ENCODE peak calls at places on chromosomes 1 and 21, in eight cellular contexts. One of them, this sample, is unnamed.

GRCh38 chr21:40373760-40374159 is 473.2 kb downstream of the DSCAM start:
- DNase-seq in retinal pigment epithelial cell: no peak
- DNase-seq in tibial artery: no peak
- DNase-seq in fibroblast of lung: no peak
- DNase-seq in testis: no peak
- DNase-seq in breast epithelium: no peak
- DNase-seq in GM23248: no peak
- DNase-seq in HAP-1: no peak
- DNase-seq in this sample: no peak

GRCh38 chr1:243390315-243390875 is 134.6 kb downstream of the SDCCAG8 start:
- DNase-seq in retinal pigment epithelial cell: no peak
- DNase-seq in tibial artery: no peak
- DNase-seq in fibroblast of lung: no peak
- DNase-seq in testis: no peak
- DNase-seq in breast epithelium: no peak
- DNase-seq in GM23248: no peak
- DNase-seq in HAP-1: no peak
- DNase-seq in this sample: no peak

GRCh38 chr1:8212443-8212920 is 105.4 kb upstream of the SLC45A1 start:
- DNase-seq in retinal pigment epithelial cell: no peak
- DNase-seq in tibial artery: no peak
- DNase-seq in fibroblast of lung: no peak
- DNase-seq in testis: no peak
- DNase-seq in breast epithelium: no peak
- DNase-seq in GM23248: peak
- DNase-seq in HAP-1: no peak
- DNase-seq in this sample: no peak

GRCh38 chr21:44984428-44984791 is 44.6 kb downstream of the SLX9 start:
- DNase-seq in retinal pigment epithelial cell: no peak
- DNase-seq in tibial artery: peak
- DNase-seq in fibroblast of lung: no peak
- DNase-seq in testis: no peak
- DNase-seq in breast epithelium: no peak
- DNase-seq in GM23248: no peak
- DNase-seq in HAP-1: no peak
- DNase-seq in this sample: no peak

GRCh38 chr1:117928881-117929339 is 511 bp downstream of the GDAP2 start:
- DNase-seq in retinal pigment epithelial cell: peak
- DNase-seq in tibial artery: peak
- DNase-seq in fibroblast of lung: peak
- DNase-seq in testis: peak
- DNase-seq in breast epithelium: peak
- DNase-seq in GM23248: peak
- DNase-seq in HAP-1: peak
- DNase-seq in this sample: peak

GRCh38 chr1:47755368-47755990 is 241.7 kb downstream of the TRABD2B start:
- DNase-seq in retinal pigment epithelial cell: no peak
- DNase-seq in tibial artery: no peak
- DNase-seq in fibroblast of lung: no peak
- DNase-seq in testis: peak
- DNase-seq in breast epithelium: peak
- DNase-seq in GM23248: peak
- DNase-seq in HAP-1: no peak
- DNase-seq in this sample: no peak

GRCh38 chr1:205951746-205952145 is 8.5 kb upstream of the SLC26A9 start:
- DNase-seq in retinal pigment epithelial cell: no peak
- DNase-seq in tibial artery: no peak
- DNase-seq in fibroblast of lung: no peak
- DNase-seq in testis: no peak
- DNase-seq in breast epithelium: no peak
- DNase-seq in GM23248: no peak
- DNase-seq in HAP-1: no peak
- DNase-seq in this sample: no peak

GRCh38 chr1:112625696-112626095 is 6.1 kb downstream of the CAPZA1 start:
- DNase-seq in retinal pigment epithelial cell: no peak
- DNase-seq in tibial artery: no peak
- DNase-seq in fibroblast of lung: no peak
- DNase-seq in testis: peak
- DNase-seq in breast epithelium: no peak
- DNase-seq in GM23248: peak
- DNase-seq in HAP-1: no peak
- DNase-seq in this sample: no peak

GRCh38 chr1:66143661-66144060 is 351.0 kb downstream of the PDE4B start:
- DNase-seq in retinal pigment epithelial cell: no peak
- DNase-seq in tibial artery: no peak
- DNase-seq in fibroblast of lung: no peak
- DNase-seq in testis: no peak
- DNase-seq in breast epithelium: no peak
- DNase-seq in GM23248: no peak
- DNase-seq in HAP-1: no peak
- DNase-seq in this sample: no peak

GRCh38 chr1:44072204-44072603 is 40.9 kb upstream of the SLC6A9 start:
- DNase-seq in retinal pigment epithelial cell: peak
- DNase-seq in tibial artery: no peak
- DNase-seq in fibroblast of lung: peak
- DNase-seq in testis: no peak
- DNase-seq in breast epithelium: no peak
- DNase-seq in GM23248: peak
- DNase-seq in HAP-1: no peak
- DNase-seq in this sample: peak

GRCh38 chr1:72636636-72637035 is 354.3 kb upstream of the NEGR1 start:
- DNase-seq in retinal pigment epithelial cell: no peak
- DNase-seq in tibial artery: no peak
- DNase-seq in fibroblast of lung: peak
- DNase-seq in testis: no peak
- DNase-seq in breast epithelium: no peak
- DNase-seq in GM23248: no peak
- DNase-seq in HAP-1: no peak
- DNase-seq in this sample: no peak

GRCh38 chr1:19191811-19192210 is 18.3 kb downstream of the UBR4 start:
- DNase-seq in retinal pigment epithelial cell: no peak
- DNase-seq in tibial artery: no peak
- DNase-seq in fibroblast of lung: no peak
- DNase-seq in testis: no peak
- DNase-seq in breast epithelium: no peak
- DNase-seq in GM23248: no peak
- DNase-seq in HAP-1: no peak
- DNase-seq in this sample: no peak

GRCh38 chr1:53572061-53572801 is 113.0 kb downstream of the DMRTB1 start:
- DNase-seq in retinal pigment epithelial cell: peak
- DNase-seq in tibial artery: peak
- DNase-seq in fibroblast of lung: no peak
- DNase-seq in testis: no peak
- DNase-seq in breast epithelium: peak
- DNase-seq in GM23248: peak
- DNase-seq in HAP-1: no peak
- DNase-seq in this sample: no peak

GRCh38 chr1:39110325-39110851 is 84.2 kb downstream of the NDUFS5 start:
- DNase-seq in retinal pigment epithelial cell: peak
- DNase-seq in tibial artery: no peak
- DNase-seq in fibroblast of lung: peak
- DNase-seq in testis: no peak
- DNase-seq in breast epithelium: no peak
- DNase-seq in GM23248: peak
- DNase-seq in HAP-1: no peak
- DNase-seq in this sample: peak

GRCh38 chr1:55472115-55472514 is 257.0 kb upstream of the USP24 start:
- DNase-seq in retinal pigment epithelial cell: no peak
- DNase-seq in tibial artery: no peak
- DNase-seq in fibroblast of lung: no peak
- DNase-seq in testis: no peak
- DNase-seq in breast epithelium: no peak
- DNase-seq in GM23248: no peak
- DNase-seq in HAP-1: no peak
- DNase-seq in this sample: no peak

GRCh38 chr1:31765041-31765467 is 914 bp upstream of the ADGRB2 start:
- DNase-seq in retinal pigment epithelial cell: no peak
- DNase-seq in tibial artery: no peak
- DNase-seq in fibroblast of lung: no peak
- DNase-seq in testis: peak
- DNase-seq in breast epithelium: no peak
- DNase-seq in GM23248: peak
- DNase-seq in HAP-1: no peak
- DNase-seq in this sample: no peak

DNA sequence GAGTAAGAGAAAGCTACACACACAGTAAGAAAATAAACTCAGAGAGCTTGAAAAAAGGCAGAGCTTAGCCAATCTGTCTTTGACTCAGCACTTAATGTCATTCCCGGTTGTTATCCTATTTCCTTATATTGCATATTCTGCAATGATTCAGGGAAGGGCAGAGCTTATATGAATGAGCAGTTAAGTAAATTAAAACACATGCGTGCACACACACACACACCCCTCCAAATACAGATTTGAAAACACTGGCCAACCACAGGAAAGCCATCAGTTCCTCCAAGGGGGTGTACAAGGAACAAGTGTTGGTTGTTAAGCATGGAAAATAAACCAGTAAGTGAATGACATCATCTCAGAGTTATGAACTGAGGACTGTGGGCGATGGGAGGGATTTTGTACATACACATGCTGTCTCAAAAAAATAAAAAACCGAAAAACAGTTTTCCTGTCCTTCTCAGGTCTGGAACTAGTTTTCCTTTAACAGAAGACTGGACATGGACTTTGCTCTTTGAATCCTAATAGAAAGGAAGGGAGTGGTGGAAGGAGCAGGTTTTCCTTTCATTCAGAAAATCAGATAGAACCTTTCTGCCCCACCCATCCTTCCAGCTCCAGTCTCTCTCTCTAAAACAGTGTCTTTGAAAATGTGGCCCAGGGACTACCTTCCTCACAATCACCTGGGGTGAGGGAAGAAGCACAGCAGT is 955 bp downstream of the IQGAP3 start:
- DNase-seq in retinal pigment epithelial cell: no peak
- DNase-seq in tibial artery: no peak
- DNase-seq in fibroblast of lung: peak
- DNase-seq in testis: no peak
- DNase-seq in breast epithelium: no peak
- DNase-seq in GM23248: peak
- DNase-seq in HAP-1: no peak
- DNase-seq in this sample: peak
- H3K4me3 ChIP-seq in retinal pigment epithelial cell: peak
- H3K4me3 ChIP-seq in tibial artery: no peak
- H3K4me3 ChIP-seq in fibroblast of lung: peak
- H3K4me3 ChIP-seq in testis: no peak
- H3K4me3 ChIP-seq in breast epithelium: no peak
- H3K4me3 ChIP-seq in GM23248: peak
- H3K4me3 ChIP-seq in HAP-1: peak
- H3K4me3 ChIP-seq in this sample: peak

DNA sequence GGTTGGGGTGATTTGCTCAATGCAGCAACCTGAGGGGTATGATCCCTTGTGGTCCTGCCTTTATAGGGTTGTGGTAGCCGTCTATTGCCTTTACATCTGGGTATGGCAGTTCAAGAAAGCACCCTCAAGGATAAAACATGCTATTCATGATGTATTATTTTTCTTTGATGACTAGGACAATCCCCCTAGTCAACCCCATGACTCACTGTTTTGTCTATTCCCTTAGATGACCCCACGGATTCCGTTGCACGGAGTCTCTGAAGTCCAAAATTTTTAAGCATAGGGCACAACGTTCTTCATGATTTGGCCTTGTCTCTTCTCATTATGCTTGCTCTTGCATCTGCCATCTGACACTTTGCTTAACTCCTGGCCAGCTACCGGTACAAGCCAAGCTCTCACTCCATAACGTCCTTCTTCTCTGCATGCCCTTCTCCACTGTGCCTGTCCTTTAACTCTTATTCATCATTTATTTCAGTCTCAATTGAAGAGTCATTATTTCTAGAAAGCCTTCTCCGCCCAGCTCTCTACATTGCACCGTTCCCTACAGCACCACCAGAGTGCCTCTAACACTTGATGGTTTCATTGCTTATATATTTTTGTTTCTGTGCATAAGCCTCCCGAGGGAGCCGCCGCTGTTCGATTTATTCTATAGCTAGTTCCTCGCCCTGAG is 838 bp upstream of the DISP1 start:
- DNase-seq in retinal pigment epithelial cell: no peak
- DNase-seq in tibial artery: no peak
- DNase-seq in fibroblast of lung: peak
- DNase-seq in testis: peak
- DNase-seq in breast epithelium: no peak
- DNase-seq in GM23248: peak
- DNase-seq in HAP-1: no peak
- DNase-seq in this sample: no peak
- H3K4me3 ChIP-seq in retinal pigment epithelial cell: peak
- H3K4me3 ChIP-seq in tibial artery: peak
- H3K4me3 ChIP-seq in fibroblast of lung: peak
- H3K4me3 ChIP-seq in testis: peak
- H3K4me3 ChIP-seq in breast epithelium: peak
- H3K4me3 ChIP-seq in GM23248: peak
- H3K4me3 ChIP-seq in HAP-1: no peak
- H3K4me3 ChIP-seq in this sample: no peak

DNA sequence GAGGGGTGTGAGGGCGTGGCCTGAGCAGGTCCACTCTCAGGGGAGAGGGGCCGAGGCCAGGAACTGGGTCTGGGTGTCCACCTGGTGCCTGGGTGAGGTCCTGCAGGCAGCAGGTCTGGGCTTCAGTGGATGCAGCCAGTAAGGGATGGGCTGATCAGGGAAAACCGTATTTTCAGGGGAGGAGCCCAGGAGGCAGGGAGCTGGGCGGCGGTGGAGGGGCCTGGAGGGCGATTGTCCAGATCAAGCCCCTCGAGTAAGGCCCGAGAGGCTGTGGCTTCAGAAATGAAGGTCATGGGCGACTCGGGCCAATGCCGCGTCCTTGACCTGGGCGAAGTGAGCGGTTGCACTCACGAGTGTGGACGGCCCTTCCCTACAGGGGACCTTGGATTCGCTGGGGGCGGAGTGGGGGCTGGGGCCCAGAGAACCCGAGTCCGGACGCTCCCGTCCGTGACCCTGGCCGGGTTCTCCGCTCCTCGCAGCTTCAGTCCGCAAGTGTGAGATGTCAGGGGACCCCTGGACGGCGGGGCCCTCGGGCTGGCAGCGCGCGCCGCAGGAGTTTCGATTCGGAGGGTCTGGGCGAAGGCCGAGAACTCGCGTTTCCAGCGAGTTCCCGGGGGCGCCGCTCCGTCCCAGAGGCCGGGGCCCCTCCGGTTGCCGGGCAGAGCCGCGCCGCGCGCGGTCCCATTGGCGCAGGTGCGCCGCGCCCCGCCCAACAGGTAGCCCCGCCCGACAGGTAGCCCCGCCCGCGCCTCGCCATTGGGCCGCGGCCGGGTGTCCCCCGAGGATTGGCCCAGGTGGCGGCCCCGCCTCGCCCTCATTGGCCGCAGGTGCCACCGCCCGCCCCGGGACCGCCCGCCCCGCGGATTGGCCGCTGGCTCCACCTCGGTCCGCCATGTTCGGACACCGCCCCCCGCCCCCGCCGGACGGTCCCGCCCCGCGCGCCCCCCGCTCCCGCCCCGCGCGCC is at the start of gene PRKCZ:
- DNase-seq in retinal pigment epithelial cell: peak
- DNase-seq in tibial artery: no peak
- DNase-seq in fibroblast of lung: no peak
- DNase-seq in testis: peak
- DNase-seq in breast epithelium: peak
- DNase-seq in GM23248: peak
- DNase-seq in HAP-1: peak
- DNase-seq in this sample: no peak
- H3K4me3 ChIP-seq in retinal pigment epithelial cell: peak
- H3K4me3 ChIP-seq in tibial artery: peak
- H3K4me3 ChIP-seq in fibroblast of lung: no peak
- H3K4me3 ChIP-seq in testis: peak
- H3K4me3 ChIP-seq in breast epithelium: peak
- H3K4me3 ChIP-seq in GM23248: no peak
- H3K4me3 ChIP-seq in HAP-1: peak
- H3K4me3 ChIP-seq in this sample: no peak

GRCh38 chr1:27574871-27575831 is 28.8 kb downstream of the AHDC1 start:
- DNase-seq in retinal pigment epithelial cell: no peak
- DNase-seq in tibial artery: peak
- DNase-seq in fibroblast of lung: peak
- DNase-seq in testis: peak
- DNase-seq in breast epithelium: no peak
- DNase-seq in GM23248: peak
- DNase-seq in HAP-1: no peak
- DNase-seq in this sample: no peak
- H3K4me3 ChIP-seq in retinal pigment epithelial cell: peak
- H3K4me3 ChIP-seq in tibial artery: peak
- H3K4me3 ChIP-seq in fibroblast of lung: peak
- H3K4me3 ChIP-seq in testis: peak
- H3K4me3 ChIP-seq in breast epithelium: peak
- H3K4me3 ChIP-seq in GM23248: peak
- H3K4me3 ChIP-seq in HAP-1: no peak
- H3K4me3 ChIP-seq in this sample: peak